ENCODE peak calls at places on chromosome 6, in five cellular contexts. One of them, this sample, is unnamed.

GRCh38 chr6:138576303-138576702 is 77.0 kb upstream of the NHSL1 start:
- DNase-seq in HCT116: no peak
- DNase-seq in GM12878: no peak
- DNase-seq in K562: no peak
- DNase-seq in HepG2: no peak
- DNase-seq in this sample: no peak

GRCh38 chr6:165031491-165031890 is 277.9 kb downstream of the C6orf118 start:
- DNase-seq in K562: no peak
- DNase-seq in GM12878: no peak
- DNase-seq in HepG2: no peak
- DNase-seq in HCT116: no peak
- DNase-seq in this sample: no peak

GRCh38 chr6:390914-391558 is 516 bp upstream of the IRF4 start:
- DNase-seq in K562: no peak
- DNase-seq in GM12878: no peak
- DNase-seq in HCT116: no peak
- DNase-seq in HepG2: no peak
- DNase-seq in this sample: no peak

GRCh38 chr6:3777695-3778461 is 26.4 kb upstream of the PXDC1 start:
- DNase-seq in HCT116: no peak
- DNase-seq in HepG2: no peak
- DNase-seq in GM12878: no peak
- DNase-seq in K562: no peak
- DNase-seq in this sample: no peak

GRCh38 chr6:46983007-46983411 is 59.1 kb downstream of the ADGRF1 start:
- DNase-seq in HCT116: no peak
- DNase-seq in GM12878: no peak
- DNase-seq in HepG2: no peak
- DNase-seq in K562: no peak
- DNase-seq in this sample: no peak

GRCh38 chr6:16179970-16180431 is 51.1 kb downstream of the MYLIP start:
- DNase-seq in HCT116: no peak
- DNase-seq in HepG2: no peak
- DNase-seq in GM12878: no peak
- DNase-seq in K562: no peak
- DNase-seq in this sample: no peak

GRCh38 chr6:122476131-122476530 is 4.5 kb upstream of the SERINC1 start:
- DNase-seq in HCT116: no peak
- DNase-seq in GM12878: no peak
- DNase-seq in HepG2: peak
- DNase-seq in K562: peak
- DNase-seq in this sample: peak

GRCh38 chr6:97639702-97640101 is 356.7 kb upstream of the MMS22L start:
- DNase-seq in GM12878: no peak
- DNase-seq in HCT116: no peak
- DNase-seq in HepG2: no peak
- DNase-seq in K562: no peak
- DNase-seq in this sample: no peak

GRCh38 chr6:101178748-101179147 is 214.8 kb upstream of the GRIK2 start:
- DNase-seq in K562: no peak
- DNase-seq in HCT116: no peak
- DNase-seq in GM12878: no peak
- DNase-seq in HepG2: no peak
- DNase-seq in this sample: no peak

GRCh38 chr6:4084444-4085328 is 5.7 kb upstream of the FAM217A start:
- DNase-seq in GM12878: no peak
- DNase-seq in K562: no peak
- DNase-seq in HCT116: no peak
- DNase-seq in HepG2: no peak
- DNase-seq in this sample: no peak

GRCh38 chr6:150211700-150212615 is 69.1 kb downstream of the PPP1R14C start:
- DNase-seq in HepG2: no peak
- DNase-seq in HCT116: no peak
- DNase-seq in K562: peak
- DNase-seq in GM12878: no peak
- DNase-seq in this sample: no peak

GRCh38 chr6:119179842-119180241 is 101.4 kb upstream of the FAM184A start:
- DNase-seq in K562: no peak
- DNase-seq in HepG2: no peak
- DNase-seq in HCT116: no peak
- DNase-seq in GM12878: no peak
- DNase-seq in this sample: no peak

GRCh38 chr6:143325379-143326140 is 124.9 kb downstream of the ADAT2 start:
- DNase-seq in GM12878: no peak
- DNase-seq in HCT116: no peak
- DNase-seq in K562: no peak
- DNase-seq in HepG2: no peak
- DNase-seq in this sample: no peak

GRCh38 chr6:36657942-36658544 is 20.5 kb upstream of the CDKN1A start:
- DNase-seq in HepG2: no peak
- DNase-seq in GM12878: no peak
- DNase-seq in K562: no peak
- DNase-seq in HCT116: no peak
- DNase-seq in this sample: no peak

GRCh38 chr6:138226701-138227315 is 8.5 kb upstream of the PBOV1 start:
- DNase-seq in HCT116: no peak
- DNase-seq in K562: no peak
- DNase-seq in GM12878: no peak
- DNase-seq in HepG2: no peak
- DNase-seq in this sample: no peak

GRCh38 chr6:74114428-74114827 is 418.4 kb downstream of the CD109 start:
- DNase-seq in GM12878: no peak
- DNase-seq in HCT116: no peak
- DNase-seq in HepG2: no peak
- DNase-seq in K562: no peak
- DNase-seq in this sample: no peak

GRCh38 chr6:77638129-77638830 is 14.6 kb upstream of the MEI4 start:
- DNase-seq in HepG2: no peak
- DNase-seq in K562: no peak
- DNase-seq in HCT116: no peak
- DNase-seq in GM12878: no peak
- DNase-seq in this sample: no peak

GRCh38 chr6:56863366-56863765 is 91.5 kb upstream of the BEND6 start:
- DNase-seq in K562: no peak
- DNase-seq in GM12878: no peak
- DNase-seq in HepG2: peak
- DNase-seq in HCT116: no peak
- DNase-seq in this sample: no peak

GRCh38 chr6:67506352-67506751 is 1128.7 kb upstream of the ADGRB3 start:
- DNase-seq in HCT116: no peak
- DNase-seq in GM12878: no peak
- DNase-seq in HepG2: no peak
- DNase-seq in K562: no peak
- DNase-seq in this sample: no peak

GRCh38 chr6:168102093-168102985 is 23.3 kb upstream of the FRMD1 start:
- DNase-seq in HCT116: no peak
- DNase-seq in K562: no peak
- DNase-seq in HepG2: no peak
- DNase-seq in GM12878: no peak
- DNase-seq in this sample: no peak

GRCh38 chr6:116424001-116424400 is 37.2 kb upstream of the CALHM6 start:
- DNase-seq in K562: no peak
- DNase-seq in GM12878: no peak
- DNase-seq in HepG2: no peak
- DNase-seq in HCT116: no peak
- DNase-seq in this sample: no peak

GRCh38 chr6:84618046-84618752 is 146.2 kb downstream of the TBX18 start:
- DNase-seq in HCT116: no peak
- DNase-seq in HepG2: no peak
- DNase-seq in GM12878: no peak
- DNase-seq in K562: no peak
- DNase-seq in this sample: no peak

GRCh38 chr6:143236151-143236788 is 175.6 kb downstream of the AIG1 start:
- DNase-seq in HepG2: no peak
- DNase-seq in GM12878: no peak
- DNase-seq in HCT116: peak
- DNase-seq in K562: no peak
- DNase-seq in this sample: peak

GRCh38 chr6:43828711-43829110 is 58.7 kb downstream of the VEGFA start:
- DNase-seq in GM12878: no peak
- DNase-seq in HepG2: no peak
- DNase-seq in K562: peak
- DNase-seq in HCT116: peak
- DNase-seq in this sample: no peak

GRCh38 chr6:153044295-153044694 is 41.8 kb upstream of the MTRF1L start:
- DNase-seq in K562: no peak
- DNase-seq in GM12878: no peak
- DNase-seq in HCT116: no peak
- DNase-seq in HepG2: no peak
- DNase-seq in this sample: no peak

GRCh38 chr6:38750968-38751615 is 36.0 kb downstream of the DNAH8 start:
- DNase-seq in GM12878: no peak
- DNase-seq in K562: no peak
- DNase-seq in HepG2: no peak
- DNase-seq in HCT116: no peak
- DNase-seq in this sample: no peak

GRCh38 chr6:35728663-35729348 is 8.0 kb upstream of the ARMC12 start:
- DNase-seq in HCT116: no peak
- DNase-seq in GM12878: no peak
- DNase-seq in HepG2: no peak
- DNase-seq in K562: no peak
- DNase-seq in this sample: peak

GRCh38 chr6:95865857-95866256 is 149.9 kb upstream of the FUT9 start:
- DNase-seq in GM12878: no peak
- DNase-seq in HCT116: no peak
- DNase-seq in HepG2: no peak
- DNase-seq in K562: no peak
- DNase-seq in this sample: no peak

GRCh38 chr6:43284986-43285385 is 13.1 kb upstream of the SLC22A7 start:
- DNase-seq in HepG2: no peak
- DNase-seq in K562: no peak
- DNase-seq in HCT116: no peak
- DNase-seq in GM12878: no peak
- DNase-seq in this sample: no peak

GRCh38 chr6:161134550-161135298 is 139.1 kb downstream of the AGPAT4 start:
- DNase-seq in GM12878: no peak
- DNase-seq in K562: no peak
- DNase-seq in HCT116: no peak
- DNase-seq in HepG2: no peak
- DNase-seq in this sample: no peak

DNA sequence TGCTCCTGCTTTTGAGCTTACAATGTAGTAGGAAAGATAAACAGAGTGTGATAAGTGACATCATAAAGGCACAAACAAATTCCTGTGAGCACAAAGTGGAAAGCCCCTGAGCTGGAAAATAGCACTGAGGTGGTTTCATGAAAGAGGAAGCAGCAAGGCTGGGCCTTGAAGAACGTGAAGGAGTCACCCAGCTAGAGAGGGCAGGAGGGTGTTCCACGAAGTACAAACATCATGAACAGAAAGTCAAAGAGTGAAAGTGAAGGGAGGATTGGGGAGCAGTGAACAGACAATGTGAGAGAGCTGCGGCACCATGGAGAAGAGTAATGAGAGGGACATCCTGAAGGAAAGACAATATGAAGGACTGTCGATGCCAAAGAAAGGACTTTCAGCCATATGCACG is 543.6 kb downstream of the CD83 start:
- DNase-seq in HepG2: no peak
- DNase-seq in GM12878: peak
- DNase-seq in HCT116: no peak
- DNase-seq in K562: no peak
- DNase-seq in this sample: no peak
- TF ChIP-seq ZBTB33 in HepG2: no peak
- TF ChIP-seq ZBTB33 in GM12878: no peak
- TF ChIP-seq ZBTB33 in HCT116: no peak
- TF ChIP-seq ZBTB33 in K562: no peak
- TF ChIP-seq ZBTB33 in this sample: no peak

GRCh38 chr6:155314773-155315515 is 660 bp upstream of the TFB1M start:
- DNase-seq in HepG2: peak
- DNase-seq in K562: peak
- DNase-seq in GM12878: peak
- DNase-seq in HCT116: peak
- DNase-seq in this sample: peak
- TF ChIP-seq ZBTB33 in HepG2: peak
- TF ChIP-seq ZBTB33 in K562: peak
- TF ChIP-seq ZBTB33 in GM12878: no peak
- TF ChIP-seq ZBTB33 in HCT116: no peak
- TF ChIP-seq ZBTB33 in this sample: no peak

GRCh38 chr6:32566957-32567356 is 22.7 kb downstream of the HLA-DRB1 start:
- DNase-seq in GM12878: no peak
- DNase-seq in K562: no peak
- DNase-seq in HepG2: no peak
- DNase-seq in HCT116: no peak
- DNase-seq in this sample: no peak

GRCh38 chr6:32570363-32570905 is 19.2 kb downstream of the HLA-DRB1 start:
- DNase-seq in K562: no peak
- DNase-seq in HepG2: no peak
- DNase-seq in GM12878: no peak
- DNase-seq in HCT116: no peak
- DNase-seq in this sample: no peak

GRCh38 chr6:32565511-32565910 is 24.1 kb downstream of the HLA-DRB1 start:
- DNase-seq in K562: no peak
- DNase-seq in HCT116: no peak
- DNase-seq in GM12878: no peak
- DNase-seq in HepG2: no peak
- DNase-seq in this sample: no peak

GRCh38 chr6:32562931-32563330 is 26.7 kb downstream of the HLA-DRB1 start:
- DNase-seq in GM12878: no peak
- DNase-seq in K562: no peak
- DNase-seq in HepG2: no peak
- DNase-seq in HCT116: no peak
- DNase-seq in this sample: no peak

DNA sequence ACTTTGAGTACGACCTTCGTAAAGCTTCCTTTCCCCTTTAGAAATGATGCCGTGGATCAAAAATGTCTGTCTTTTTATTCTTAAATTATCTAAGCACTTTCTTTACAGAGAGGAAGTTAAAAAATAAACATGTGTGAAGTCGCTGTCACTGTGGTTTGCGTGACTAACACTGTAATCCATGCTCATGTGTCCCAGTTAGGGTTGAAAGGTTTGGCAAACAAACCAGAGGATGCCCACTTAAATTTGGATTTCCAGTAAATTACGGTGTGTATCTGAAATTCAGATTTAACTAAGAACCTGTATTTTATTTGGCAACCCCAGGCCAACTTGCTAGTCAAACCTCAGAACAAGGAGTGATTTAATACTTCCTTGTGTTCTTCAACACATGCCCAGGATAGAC is 21.1 kb downstream of the HLA-DRB1 start:
- DNase-seq in K562: no peak
- DNase-seq in HepG2: no peak
- DNase-seq in HCT116: no peak
- DNase-seq in GM12878: no peak
- DNase-seq in this sample: no peak
- TF ChIP-seq ZBTB33 in K562: no peak
- TF ChIP-seq ZBTB33 in HepG2: no peak
- TF ChIP-seq ZBTB33 in HCT116: no peak
- TF ChIP-seq ZBTB33 in GM12878: no peak
- TF ChIP-seq ZBTB33 in this sample: no peak

DNA sequence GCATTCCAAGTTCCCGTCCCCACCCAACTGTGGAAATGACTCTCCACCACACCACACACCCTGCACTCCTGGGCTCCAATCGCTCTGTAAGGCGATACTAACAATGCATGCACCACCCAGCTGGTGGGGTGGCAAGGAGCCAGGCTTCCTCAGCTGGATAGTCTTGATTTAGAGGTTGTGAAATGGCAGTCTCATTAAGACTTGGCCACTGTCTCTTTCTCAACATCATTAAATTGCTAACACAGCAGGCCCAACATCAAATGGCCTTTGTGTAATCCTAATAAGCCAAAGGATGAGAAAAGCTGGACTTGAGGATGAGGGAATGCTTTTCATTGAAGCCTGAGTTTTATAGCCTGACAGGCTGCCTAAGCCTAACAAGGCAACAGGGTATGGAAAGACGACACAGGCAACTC is 223.7 kb downstream of the GMDS start:
- DNase-seq in HCT116: no peak
- DNase-seq in GM12878: no peak
- DNase-seq in K562: no peak
- DNase-seq in HepG2: no peak
- DNase-seq in this sample: no peak
- TF ChIP-seq ZBTB33 in HCT116: no peak
- TF ChIP-seq ZBTB33 in GM12878: no peak
- TF ChIP-seq ZBTB33 in K562: no peak
- TF ChIP-seq ZBTB33 in HepG2: no peak
- TF ChIP-seq ZBTB33 in this sample: no peak

This sample was measured in SK-N-SH.